ENCODE peak calls at places on chromosomes 1 and 21, in nine cellular contexts. B is A549; C is CD4-positive, alpha-beta T cell; F is HFF-Myc; K is CD8-positive, alpha-beta T cell; D is upper lobe of right lung; Q is suprapubic skin; J is OCI-LY7; A is Peyer's patch. Z is an unnamed sample.

GRCh38 chr1:101911894-101912293 is 84.8 kb downstream of the OLFM3 start:
- DNase-seq in C (no peak), K (no peak), Q (no peak), J (no peak), F (no peak), B (no peak), D (no peak), A (no peak), Z (no peak)

GRCh38 chr1:90800012-90800717 is 83.1 kb upstream of the BARHL2 start:
- DNase-seq in Q (no peak), C (no peak), A (no peak), F (no peak), J (no peak), D (no peak), B (no peak), K (no peak), Z (no peak)

GRCh38 chr1:208988811-208989222 is 594.7 kb upstream of the CAMK1G start:
- DNase-seq in J (peak; percentile 13), C (peak; percentile 1), K (no peak), F (peak; percentile 7), B (peak; percentile 1), Q (no peak), D (no peak), A (no peak), Z (no peak)

GRCh38 chr1:32818804-32819541 is 1.5 kb downstream of the S100PBP start:
- DNase-seq in D (no peak), A (no peak), C (no peak), Q (no peak), K (no peak), B (no peak), F (no peak), J (peak; percentile 92), Z (no peak)

GRCh38 chr1:201614262-201615015 is 75.5 kb downstream of the NAV1 start:
- DNase-seq in D (peak; percentile 69), Q (no peak), A (no peak), B (no peak), K (no peak), C (no peak), J (no peak), F (no peak), Z (no peak)

GRCh38 chr1:21232044-21232443 is 55.3 kb upstream of the EIF4G3 start:
- DNase-seq in J (peak; percentile 45), Q (no peak), C (peak; percentile 24), B (peak; percentile 63), D (no peak), A (no peak), K (no peak), F (no peak), Z (no peak)

GRCh38 chr1:180765156-180765555 is 133.3 kb downstream of the XPR1 start:
- DNase-seq in J (no peak), A (no peak), F (no peak), D (no peak), K (no peak), Q (no peak), B (no peak), C (no peak), Z (no peak)

GRCh38 chr1:226602186-226603029 is 53.8 kb downstream of the STUM start:
- DNase-seq in B (no peak), J (no peak), F (peak; percentile 87), K (no peak), A (peak; percentile 52), C (no peak), D (no peak), Q (peak; percentile 89), Z (no peak)

GRCh38 chr1:81432089-81432488 is 368.6 kb upstream of the ADGRL2 start:
- DNase-seq in Q (no peak), B (no peak), J (no peak), A (no peak), C (no peak), K (no peak), D (no peak), F (no peak), Z (no peak)

GRCh38 chr1:8206397-8206796 is 111.5 kb upstream of the SLC45A1 start:
- DNase-seq in F (no peak), B (no peak), A (no peak), D (no peak), C (no peak), K (no peak), Q (no peak), J (no peak), Z (no peak)

GRCh38 chr1:184212649-184213314 is 161.3 kb downstream of the TSEN15 start:
- DNase-seq in Q (no peak), F (peak; percentile 24), B (peak; percentile 58), K (no peak), A (no peak), J (no peak), D (no peak), C (no peak), Z (no peak)

GRCh38 chr1:58090640-58091039 is 455.9 kb downstream of the OMA1 start:
- DNase-seq in C (no peak), K (no peak), A (no peak), D (no peak), B (no peak), F (no peak), J (no peak), Q (no peak), Z (no peak)

GRCh38 chr1:85144351-85144750 is 56.5 kb downstream of the SYDE2 start:
- DNase-seq in D (no peak), B (no peak), J (no peak), K (no peak), Q (no peak), F (no peak), A (no peak), C (no peak), Z (no peak)

GRCh38 chr1:85148524-85149250 is 52.1 kb downstream of the SYDE2 start:
- DNase-seq in B (no peak), F (no peak), C (no peak), A (no peak), K (no peak), D (no peak), Q (no peak), J (no peak), Z (no peak)

GRCh38 chr1:85149805-85150204 is 51.0 kb downstream of the SYDE2 start:
- DNase-seq in J (no peak), C (no peak), D (no peak), Q (no peak), K (no peak), A (no peak), F (no peak), B (no peak), Z (no peak)

GRCh38 chr1:85142753-85143152 is 58.1 kb downstream of the SYDE2 start:
- DNase-seq in K (no peak), C (no peak), Q (no peak), A (no peak), D (no peak), J (no peak), B (no peak), F (no peak), Z (no peak)

GRCh38 chr1:85146972-85147359 is 53.9 kb downstream of the SYDE2 start:
- DNase-seq in C (no peak), K (no peak), Q (no peak), F (no peak), A (no peak), B (no peak), J (no peak), D (no peak), Z (no peak)
- TF ChIP-seq CTCF in C (no peak), K (no peak), Q (no peak), F (peak; percentile 11), A (no peak), B (no peak), J (no peak), D (no peak), Z (peak; percentile 28)

GRCh38 chr1:112388436-112388835 is 7.6 kb upstream of the CTTNBP2NL start:
- DNase-seq in K (no peak), Q (no peak), B (no peak), D (no peak), A (no peak), F (no peak), C (no peak), J (no peak), Z (no peak)
- TF ChIP-seq CTCF in K (no peak), Q (no peak), B (no peak), D (no peak), A (no peak), F (no peak), C (no peak), J (no peak), Z (no peak)

GRCh38 chr1:2406451-2407041 is 5.8 kb downstream of the PEX10 start:
- DNase-seq in Q (no peak), B (no peak), D (no peak), C (no peak), J (no peak), F (no peak), K (no peak), A (no peak), Z (no peak)
- TF ChIP-seq CTCF in Q (no peak), B (no peak), D (no peak), C (no peak), J (peak; percentile 37), F (no peak), K (no peak), A (no peak), Z (no peak)

GRCh38 chr21:36909901-36910561 is 56.4 kb downstream of the HLCS start:
- DNase-seq in B (peak; percentile 98), Q (no peak), J (no peak), F (peak; percentile 96), C (no peak), D (no peak), A (no peak), K (no peak), Z (no peak)

GRCh38 chr21:36909423-36909822 is 57.0 kb downstream of the HLCS start:
- DNase-seq in F (no peak), J (no peak), K (no peak), A (no peak), C (no peak), B (peak; percentile 90), D (no peak), Q (no peak), Z (no peak)

GRCh38 chr21:36910581-36911307 is 55.7 kb downstream of the HLCS start:
- DNase-seq in J (no peak), K (no peak), B (peak; percentile 86), C (no peak), F (no peak), Q (no peak), A (no peak), D (no peak), Z (no peak)

GRCh38 chr21:36904093-36904666 is 62.3 kb downstream of the HLCS start:
- DNase-seq in K (no peak), D (no peak), C (no peak), B (no peak), A (no peak), F (no peak), J (no peak), Q (no peak), Z (no peak)

GRCh38 chr21:36908260-36908908 is 58.1 kb downstream of the HLCS start:
- DNase-seq in F (no peak), D (no peak), B (peak; percentile 46), A (no peak), J (no peak), C (no peak), Q (no peak), K (no peak), Z (no peak)
- TF ChIP-seq CTCF in F (no peak), D (no peak), B (no peak), A (no peak), J (no peak), C (no peak), Q (no peak), K (no peak), Z (peak; percentile 16)

GRCh38 chr1:229629251-229629650 is 3.2 kb downstream of the URB2 start:
- DNase-seq in B (no peak), Q (no peak), J (no peak), F (no peak), K (no peak), C (no peak), A (no peak), D (no peak), Z (no peak)
- TF ChIP-seq CTCF in B (no peak), Q (no peak), J (no peak), F (no peak), K (no peak), C (no peak), A (no peak), D (no peak), Z (no peak)

GRCh38 chr1:147515046-147515869 is 26.0 kb upstream of the BCL9 start:
- DNase-seq in A (no peak), D (no peak), K (no peak), C (no peak), B (peak; percentile 72), F (peak; percentile 50), J (peak; percentile 40), Q (no peak), Z (no peak)
- TF ChIP-seq CTCF in A (no peak), D (peak; percentile 26), K (peak; percentile 33), C (peak; percentile 67), B (peak; percentile 37), F (peak; percentile 4), J (peak; percentile 71), Q (no peak), Z (no peak)